ENCODE peak calls at places on chromosome 19, in ten cellular contexts. Q is cardiac muscle cell; N is stomach; U is HCT116; V is psoas muscle; K is A549; T is H1; E is keratinocyte; D is effector memory CD4-positive, alpha-beta T cell; O is fibroblast of lung. M is an unnamed sample.

GRCh38 chr19:46371371-46371901 is 24.5 kb downstream of the PPP5C start:
- DNase-seq in Q (no peak), N (no peak), U (no peak), V (no peak), K (no peak), T (no peak), E (no peak), D (no peak), O (no peak), M (no peak)

GRCh38 chr19:58518261-58519086 is 1.1 kb downstream of the ZBTB45 start:
- DNase-seq in Q (no peak), N (no peak), U (no peak), V (no peak), K (no peak), T (no peak), E (no peak), D (no peak), O (no peak), M (no peak)

GRCh38 chr19:33304760-33305647 is 2.7 kb upstream of the CEBPA start:
- DNase-seq in Q (no peak), N (peak), U (no peak), V (no peak), K (peak), T (no peak), E (no peak), D (no peak), O (no peak), M (no peak)

GRCh38 chr19:38452430-38453366 is 19.2 kb downstream of the RYR1 start:
- DNase-seq in Q (peak), N (no peak), U (peak), V (peak), K (peak), T (peak), E (no peak), D (no peak), O (no peak), M (no peak)

GRCh38 chr19:16324384-16325160 is at the start of gene KLF2:
- DNase-seq in Q (peak), N (peak), U (peak), V (peak), K (peak), T (peak), E (peak), D (peak), O (peak), M (peak)

GRCh38 chr19:8324186-8325050 is 3.1 kb downstream of the RPS28 start:
- DNase-seq in Q (no peak), N (no peak), U (no peak), V (peak), K (no peak), T (peak), E (no peak), D (no peak), O (no peak), M (peak)

GRCh38 chr19:32646556-32646955 is 28.4 kb downstream of the ANKRD27 start:
- DNase-seq in Q (no peak), N (no peak), U (no peak), V (no peak), K (no peak), T (no peak), E (no peak), D (no peak), O (no peak), M (no peak)

GRCh38 chr19:29323046-29323971 is 110.4 kb upstream of the UQCRFS1 start:
- DNase-seq in Q (no peak), N (no peak), U (no peak), V (no peak), K (no peak), T (no peak), E (no peak), D (no peak), O (no peak), M (no peak)

GRCh38 chr19:14614099-14614412 is 31.2 kb downstream of the CLEC17A start:
- DNase-seq in Q (no peak), N (no peak), U (no peak), V (no peak), K (no peak), T (no peak), E (no peak), D (no peak), O (no peak), M (no peak)

GRCh38 chr19:4913996-4914735 is 4.9 kb downstream of the UHRF1 start:
- DNase-seq in Q (no peak), N (no peak), U (no peak), V (no peak), K (no peak), T (no peak), E (no peak), D (peak), O (peak), M (no peak)
- H3K27ac ChIP-seq in Q (no peak), N (no peak), U (peak), V (no peak), K (peak), T (no peak), E (peak), D (peak), O (peak), M (no peak)

GRCh38 chr19:12955996-12956395 is 1.0 kb downstream of the GADD45GIP1 start:
- DNase-seq in Q (no peak), N (no peak), U (no peak), V (no peak), K (no peak), T (no peak), E (no peak), D (no peak), O (no peak), M (no peak)
- H3K4me3 ChIP-seq in Q (peak), N (peak), U (peak), V (peak), K (peak), T (peak), E (peak), D (peak), O (peak), M (peak)

GRCh38 chr19:49987159-49987698 is 26.3 kb upstream of the SIGLEC11 start:
- DNase-seq in Q (peak), N (peak), U (peak), V (peak), K (peak), T (peak), E (peak), D (peak), O (peak), M (peak)
- H3K27ac ChIP-seq in Q (no peak), N (no peak), U (no peak), V (no peak), K (no peak), T (no peak), E (no peak), D (no peak), O (no peak), M (no peak)

GRCh38 chr19:18754501-18754900 is 36.6 kb downstream of the COMP start:
- DNase-seq in Q (no peak), N (no peak), U (no peak), V (no peak), K (no peak), T (no peak), E (no peak), D (no peak), O (no peak), M (no peak)
- H3K4me3 ChIP-seq in Q (no peak), N (no peak), U (no peak), V (no peak), K (no peak), T (no peak), E (no peak), D (no peak), O (no peak), M (no peak)

DNA sequence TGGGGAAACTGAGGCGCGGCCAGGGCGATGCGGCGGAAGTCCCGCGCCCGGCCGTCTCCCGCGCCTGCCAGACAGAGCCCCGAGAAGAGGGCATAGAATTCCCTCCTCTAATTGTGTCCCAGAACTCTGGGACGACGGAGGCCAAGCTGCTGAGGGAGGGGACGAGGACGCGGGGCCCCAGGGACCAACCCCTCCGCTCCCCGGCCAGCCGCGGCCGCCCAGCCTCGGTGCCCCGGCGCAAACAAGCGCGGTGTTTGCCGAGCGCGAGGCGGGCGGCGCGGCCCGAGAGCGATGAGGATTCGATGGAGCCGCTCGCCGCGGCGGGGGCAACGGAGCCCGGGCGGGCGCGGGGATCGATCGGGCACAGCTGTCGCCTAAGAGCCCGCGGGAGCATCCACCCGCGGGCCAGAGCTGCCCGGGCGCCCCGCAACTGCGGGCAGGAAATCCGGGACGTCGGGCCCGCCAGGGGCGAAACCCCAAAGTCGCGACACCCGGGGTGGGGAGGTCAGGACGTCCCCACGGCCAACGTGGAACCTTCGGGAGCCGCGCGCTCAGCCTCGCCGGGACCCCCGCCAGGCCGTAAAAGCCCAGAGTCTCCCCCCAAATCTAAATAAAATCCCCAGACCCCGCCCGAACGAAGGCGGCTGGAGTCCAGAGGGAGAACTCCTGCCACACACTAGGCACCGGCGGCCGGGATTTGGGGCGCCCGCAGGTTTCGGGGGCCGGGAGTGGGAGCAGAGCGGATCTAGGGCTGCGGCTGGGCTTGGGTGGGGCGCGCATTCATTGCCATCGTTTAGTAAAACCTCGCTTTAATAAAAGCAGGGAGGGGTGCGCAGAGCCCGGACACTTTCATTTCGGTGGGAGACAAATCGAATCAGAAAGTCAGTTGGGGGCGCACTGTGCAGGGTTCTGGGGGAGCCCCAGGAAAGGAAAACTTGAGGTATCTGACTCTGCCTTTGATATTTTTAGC is 3.6 kb upstream of the ONECUT3 start:
- DNase-seq in Q (no peak), N (no peak), U (no peak), V (no peak), K (no peak), T (no peak), E (no peak), D (no peak), O (no peak), M (no peak)
- H3K27ac ChIP-seq in Q (no peak), N (no peak), U (peak), V (no peak), K (no peak), T (no peak), E (no peak), D (no peak), O (no peak), M (no peak)

DNA sequence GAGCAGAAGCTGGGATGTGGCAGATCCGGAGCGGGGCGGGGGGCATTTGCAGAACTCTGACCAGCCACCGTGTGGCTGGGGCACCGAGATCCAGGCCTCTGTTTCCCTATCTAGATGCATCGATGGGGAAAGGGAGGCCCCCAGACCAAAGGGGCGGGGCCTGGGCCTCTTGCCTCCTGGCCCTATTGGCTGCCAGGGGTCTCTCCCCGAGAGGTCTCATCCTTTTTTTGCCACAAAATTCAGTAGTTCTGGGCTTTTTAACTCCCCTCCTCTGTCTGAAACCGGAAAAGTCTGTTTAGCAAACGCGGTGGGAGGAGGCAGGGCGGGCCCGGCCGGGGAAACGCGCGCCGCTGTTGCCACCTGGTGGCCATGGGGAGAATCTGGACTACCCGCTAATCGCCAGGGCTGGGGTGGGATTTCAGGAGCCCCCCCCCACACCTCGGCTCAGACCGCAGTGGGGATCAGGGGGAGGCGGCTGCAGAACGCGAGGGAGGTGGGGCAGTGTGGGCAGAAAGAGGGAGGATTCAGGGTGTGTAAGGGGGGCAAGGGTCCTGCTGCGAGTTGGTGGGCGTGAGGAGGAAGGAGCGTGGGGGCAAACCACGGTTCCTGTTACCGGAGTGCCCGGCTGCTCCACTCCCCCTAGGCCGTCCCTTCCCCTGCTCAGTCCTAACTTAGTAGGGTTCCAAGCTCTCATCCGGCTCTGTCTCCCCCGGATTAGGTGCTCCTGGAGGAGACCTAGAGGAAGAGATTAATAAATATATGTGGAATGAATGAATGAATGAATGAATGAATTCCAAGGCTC is 28.3 kb downstream of the IL12RB1 start:
- DNase-seq in Q (peak), N (peak), U (peak), V (peak), K (peak), T (peak), E (no peak), D (peak), O (peak), M (peak)
- H3K4me3 ChIP-seq in Q (peak), N (no peak), U (peak), V (peak), K (peak), T (peak), E (no peak), D (no peak), O (no peak), M (no peak)

DNA sequence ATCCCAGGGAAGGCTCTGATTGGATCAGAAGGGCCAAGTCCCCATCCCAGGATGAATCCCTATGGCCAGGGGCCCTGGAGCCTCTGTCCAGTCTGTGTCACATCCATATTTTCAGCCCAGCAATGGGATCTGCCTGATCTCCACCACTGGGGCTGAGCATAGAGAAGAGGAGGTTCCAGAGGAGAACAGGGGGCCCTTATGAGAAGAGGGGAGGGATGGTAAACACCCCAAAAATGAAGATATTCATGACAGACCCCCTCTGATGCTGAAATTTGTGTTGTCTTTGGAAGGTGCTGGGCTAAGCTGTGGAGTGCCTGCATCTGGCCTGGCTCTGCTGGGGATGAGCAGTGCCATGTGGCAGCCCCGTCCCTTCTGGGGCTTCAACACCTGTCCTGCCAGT is 14.5 kb downstream of the KLHL26 start:
- DNase-seq in Q (no peak), N (no peak), U (no peak), V (no peak), K (no peak), T (no peak), E (no peak), D (no peak), O (no peak), M (no peak)
- H3K27ac ChIP-seq in Q (no peak), N (peak), U (no peak), V (peak), K (no peak), T (no peak), E (no peak), D (no peak), O (peak), M (peak)

M was measured in uterus.